ENCODE peak calls at places on chromosomes 11 and 22, in six cellular contexts. V is GM12865; E is stimulated activated CD4-positive, alpha-beta T cell treated with anti-CD3 and anti-CD28 coated beads, Interleukin-2, amount 100 ng/mL, for 48 hours; U is activated T-cell treated with anti-CD3 and anti-CD28 coated beads, Interleukin-2, amount 50 U/mL, for 48 hours; F is activated gamma-delta T cell treated with Interleukin-2 at 50 U/mL for 16 hours; Q is lung microvascular endothelial cell. L is an unnamed sample.

GRCh38 chr11:96215826-96216225 is 127.2 kb downstream of the MAML2 start:
- DNase-seq in U (no peak), E (no peak), V (no peak), Q (no peak), F (no peak), L (no peak)

GRCh38 chr11:75400110-75400865 is 970 bp downstream of the RPS3 start:
- DNase-seq in E (no peak), V (no peak), Q (no peak), U (peak), F (no peak), L (no peak)

GRCh38 chr22:47786650-47787290 is 1024.3 kb downstream of the TBC1D22A start:
- DNase-seq in V (no peak), Q (no peak), U (no peak), F (no peak), E (no peak), L (no peak)

GRCh38 chr22:17949926-17950473 is 74.4 kb downstream of the MICAL3 start:
- DNase-seq in E (no peak), U (no peak), Q (no peak), F (no peak), V (no peak), L (no peak)

GRCh38 chr22:35337932-35338331 is 38.2 kb downstream of the TOM1 start:
- DNase-seq in F (no peak), E (no peak), V (peak), U (no peak), Q (peak), L (no peak)

GRCh38 chr11:44261800-44262591 is 47.9 kb downstream of the ALX4 start:
- DNase-seq in Q (no peak), U (no peak), V (no peak), F (no peak), E (no peak), L (no peak)

GRCh38 chr11:58497951-58498350 is 10.0 kb downstream of the OR5B21 start:
- DNase-seq in F (no peak), V (no peak), U (no peak), E (no peak), Q (no peak), L (no peak)

GRCh38 chr22:47032956-47033647 is 270.7 kb downstream of the TBC1D22A start:
- DNase-seq in U (no peak), Q (no peak), F (no peak), E (no peak), V (no peak), L (no peak)

GRCh38 chr11:102733232-102733875 is 8.6 kb upstream of the MMP8 start:
- DNase-seq in Q (peak), E (peak), U (peak), F (no peak), V (peak), L (no peak)

GRCh38 chr11:44977493-44977984 is 26.9 kb upstream of the TP53I11 start:
- DNase-seq in E (no peak), F (no peak), Q (peak), V (no peak), U (no peak), L (no peak)

GRCh38 chr11:72722050-72722748 is 30.0 kb downstream of the ARAP1 start:
- DNase-seq in E (peak), F (peak), Q (peak), V (peak), U (peak), L (peak)